ENCODE peak calls at places on chromosomes 1 and 21, in ten cellular contexts. T is stomach, R is ovary, V is A549, Q is GM12878, Y is SK-N-SH, Z is suprapubic skin, H is upper lobe of left lung, L is tibial nerve, I is transverse colon. A is an unnamed sample.

GRCh38 chr1:39130297-39130696 is 74.2 kb upstream of the MACF1 start:
- DNase-seq in T (no peak), Q (no peak), Z (no peak), V (no peak), R (no peak), H (no peak), L (no peak), Y (no peak), I (no peak), A (no peak)

GRCh38 chr1:212309967-212310366 is 24.8 kb downstream of the PPP2R5A start:
- DNase-seq in Y (no peak), T (no peak), I (no peak), R (no peak), L (no peak), Z (no peak), Q (no peak), V (no peak), H (no peak), A (no peak)

GRCh38 chr1:109280768-109281356 is 2.1 kb downstream of the PSRC1 start:
- DNase-seq in V (no peak), H (no peak), Y (no peak), R (no peak), Z (no peak), T (no peak), L (no peak), Q (no peak), I (no peak), A (no peak)

GRCh38 chr21:35779690-35780570 is 280.4 kb downstream of the SETD4 start:
- DNase-seq in Z (no peak), Y (no peak), H (no peak), L (no peak), T (no peak), Q (no peak), R (no peak), V (no peak), I (no peak), A (no peak)

GRCh38 chr1:168234846-168235547 is 9.2 kb downstream of the SFT2D2 start:
- DNase-seq in T (no peak), I (no peak), L (no peak), Z (no peak), Q (no peak), H (no peak), R (no peak), V (peak), Y (peak), A (no peak)

GRCh38 chr1:156675715-156676311 is 1.4 kb downstream of the NES start:
- DNase-seq in I (no peak), T (no peak), R (no peak), H (no peak), Q (no peak), L (no peak), Z (no peak), Y (peak), V (no peak), A (no peak)

GRCh38 chr21:31886896-31887595 is 14.2 kb downstream of the HUNK start:
- DNase-seq in I (no peak), Y (no peak), R (no peak), H (no peak), Z (no peak), T (no peak), L (peak), Q (no peak), V (no peak), A (no peak)

GRCh38 chr1:161914595-161914994 is 109.1 kb downstream of the OLFML2B start:
- DNase-seq in H (no peak), Z (no peak), I (no peak), Y (no peak), T (no peak), R (no peak), L (no peak), V (no peak), Q (no peak), A (no peak)

GRCh38 chr1:161013104-161013590 is 7.8 kb downstream of the F11R start:
- DNase-seq in Z (no peak), Y (no peak), Q (no peak), R (no peak), T (no peak), I (no peak), H (peak), V (no peak), L (no peak), A (no peak)

GRCh38 chr1:169925505-169926482 is 32.1 kb upstream of the SCYL3 start:
- DNase-seq in I (no peak), Y (no peak), L (no peak), V (no peak), Z (no peak), R (no peak), T (no peak), H (no peak), Q (peak), A (no peak)

GRCh38 chr1:115144176-115144575 is 54.9 kb upstream of the TSPAN2 start:
- DNase-seq in H (no peak), Q (no peak), Y (no peak), L (no peak), T (no peak), I (no peak), Z (no peak), V (no peak), R (no peak), A (no peak)

GRCh38 chr1:25703671-25704637 is 87.4 kb downstream of the MAN1C1 start:
- DNase-seq in Z (peak), Q (no peak), R (no peak), V (no peak), Y (peak), I (no peak), L (no peak), H (no peak), T (no peak), A (peak)

GRCh38 chr1:40040511-40041465 is at the start of gene CAP1:
- DNase-seq in L (peak), T (peak), V (peak), I (peak), Z (peak), H (peak), Q (peak), R (peak), Y (peak), A (peak)

GRCh38 chr1:212234431-212235298 is 50.5 kb upstream of the PPP2R5A start:
- DNase-seq in L (peak), T (no peak), V (peak), I (no peak), H (peak), Q (no peak), Z (no peak), Y (peak), R (no peak), A (peak)

GRCh38 chr21:30234643-30235042 is 18.7 kb upstream of the CLDN8 start:
- DNase-seq in L (no peak), H (no peak), I (no peak), Q (no peak), V (no peak), T (no peak), Z (no peak), Y (no peak), R (no peak), A (no peak)

GRCh38 chr1:187280051-187280450 is 451.3 kb downstream of the PLA2G4A start:
- DNase-seq in L (no peak), V (no peak), R (no peak), Y (no peak), Q (no peak), T (no peak), H (no peak), I (no peak), Z (no peak), A (no peak)

GRCh38 chr1:83901547-83902155 is 97.3 kb downstream of the TTLL7 start:
- DNase-seq in I (peak), L (no peak), Q (no peak), T (peak), H (peak), R (no peak), Y (no peak), Z (no peak), V (peak), A (no peak)

GRCh38 chr1:3230553-3230952 is 161.6 kb downstream of the PRDM16 start:
- DNase-seq in R (no peak), I (no peak), T (no peak), V (no peak), Y (no peak), Z (no peak), H (no peak), L (no peak), Q (no peak), A (no peak)

DNA sequence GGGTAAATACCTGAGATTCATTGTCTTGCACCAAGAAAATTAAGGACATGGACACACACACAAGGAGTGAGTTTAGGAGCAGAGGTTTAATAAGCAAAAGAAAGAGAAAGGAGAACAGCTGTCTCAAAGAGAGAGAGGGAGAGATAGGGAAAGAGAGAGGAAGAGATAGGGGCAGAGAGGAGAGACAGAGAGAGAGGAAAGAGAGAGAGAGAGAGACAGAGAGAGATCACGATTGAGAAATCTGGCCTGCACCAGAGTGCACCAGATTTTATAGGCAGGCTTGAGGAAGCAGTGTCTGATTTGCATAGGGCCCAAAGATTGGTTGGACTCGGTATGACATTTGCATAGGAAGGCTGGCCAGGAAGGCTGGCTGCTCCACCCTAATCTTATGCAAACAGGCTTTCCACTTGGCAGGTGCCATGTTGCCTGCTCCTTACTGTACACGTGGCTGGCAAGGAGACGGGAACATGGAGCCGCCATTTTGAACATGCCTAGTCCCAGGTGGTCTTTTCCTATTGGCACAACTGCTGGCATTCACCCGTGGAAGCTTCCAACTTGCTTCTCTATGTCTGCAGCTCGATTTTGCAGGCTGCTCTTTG is 419.9 kb downstream of the ZP4 start:
- DNase-seq in V (no peak), Z (no peak), H (no peak), Q (no peak), L (no peak), T (peak), Y (no peak), I (no peak), R (no peak), A (no peak)
- TF ChIP-seq EP300 in V (no peak), Z (no peak), H (no peak), Q (no peak), L (no peak), T (no peak), Y (no peak), I (no peak), R (no peak), A (no peak)

GRCh38 chr1:29836626-29837305 is 600.4 kb downstream of the PTPRU start:
- DNase-seq in H (no peak), Q (no peak), L (no peak), V (no peak), Z (peak), Y (no peak), R (no peak), T (no peak), I (no peak), A (peak)

GRCh38 chr1:29837306-29837646 is 601.0 kb downstream of the PTPRU start:
- DNase-seq in I (no peak), H (no peak), R (no peak), V (no peak), Y (no peak), Q (no peak), L (no peak), T (no peak), Z (no peak), A (no peak)

GRCh38 chr1:29832936-29833335 is 596.6 kb downstream of the PTPRU start:
- DNase-seq in R (no peak), L (no peak), H (no peak), T (peak), I (no peak), Z (no peak), Q (no peak), V (no peak), Y (no peak), A (no peak)

GRCh38 chr1:29833596-29833995 is 597.3 kb downstream of the PTPRU start:
- DNase-seq in L (no peak), V (no peak), R (no peak), I (peak), Y (no peak), Z (no peak), T (peak), Q (no peak), H (no peak), A (no peak)

DNA sequence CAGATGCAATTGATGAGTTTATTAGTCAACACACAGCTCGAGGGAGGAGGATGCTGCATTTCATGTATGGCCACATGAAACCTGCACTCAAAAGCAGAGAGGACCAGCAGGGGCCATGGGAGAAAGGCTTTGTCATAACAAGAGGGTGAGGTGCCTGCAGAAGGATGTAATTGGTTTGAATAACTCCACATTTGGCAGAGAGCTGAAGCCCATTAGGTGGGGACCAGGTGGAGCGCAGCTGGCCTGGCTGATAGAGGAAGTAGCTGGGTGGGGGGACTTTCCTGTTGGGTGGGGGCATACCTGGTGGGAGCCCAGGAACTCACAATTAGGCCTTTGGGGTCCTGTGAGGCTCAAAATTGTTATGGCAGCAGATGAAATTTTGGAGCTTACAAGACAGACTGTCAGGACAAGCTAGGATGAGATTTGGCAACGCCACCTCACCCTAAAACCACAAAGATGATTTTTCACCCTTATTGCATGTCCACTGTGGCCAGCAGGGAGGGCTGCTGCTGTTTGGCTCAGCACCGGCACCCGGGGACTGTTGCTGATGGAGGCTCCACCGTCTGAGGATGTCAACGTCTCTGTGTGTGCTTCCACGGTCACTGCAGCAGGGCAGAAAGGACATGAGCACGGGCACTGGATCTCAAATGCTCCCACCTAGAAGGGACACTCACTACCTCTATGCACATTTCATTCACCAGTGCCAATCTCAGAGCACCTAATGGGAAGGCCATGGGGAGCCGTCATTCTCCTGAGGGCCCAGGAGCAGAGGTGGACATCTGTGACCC is 599.4 kb downstream of the PTPRU start:
- DNase-seq in H (no peak), Y (no peak), V (no peak), Z (no peak), R (no peak), L (no peak), T (no peak), Q (no peak), I (no peak), A (no peak)
- TF ChIP-seq EP300 in H (no peak), Y (no peak), V (no peak), Z (no peak), R (no peak), L (no peak), T (no peak), Q (no peak), I (no peak), A (no peak)

GRCh38 chr1:56626546-56626945 is 18.6 kb upstream of the PRKAA2 start:
- DNase-seq in I (no peak), R (no peak), Q (no peak), T (no peak), H (no peak), L (no peak), Y (no peak), Z (no peak), V (no peak), A (no peak)
- TF ChIP-seq EP300 in I (no peak), R (no peak), Q (no peak), T (no peak), H (no peak), L (no peak), Y (no peak), Z (no peak), V (no peak), A (no peak)

DNA sequence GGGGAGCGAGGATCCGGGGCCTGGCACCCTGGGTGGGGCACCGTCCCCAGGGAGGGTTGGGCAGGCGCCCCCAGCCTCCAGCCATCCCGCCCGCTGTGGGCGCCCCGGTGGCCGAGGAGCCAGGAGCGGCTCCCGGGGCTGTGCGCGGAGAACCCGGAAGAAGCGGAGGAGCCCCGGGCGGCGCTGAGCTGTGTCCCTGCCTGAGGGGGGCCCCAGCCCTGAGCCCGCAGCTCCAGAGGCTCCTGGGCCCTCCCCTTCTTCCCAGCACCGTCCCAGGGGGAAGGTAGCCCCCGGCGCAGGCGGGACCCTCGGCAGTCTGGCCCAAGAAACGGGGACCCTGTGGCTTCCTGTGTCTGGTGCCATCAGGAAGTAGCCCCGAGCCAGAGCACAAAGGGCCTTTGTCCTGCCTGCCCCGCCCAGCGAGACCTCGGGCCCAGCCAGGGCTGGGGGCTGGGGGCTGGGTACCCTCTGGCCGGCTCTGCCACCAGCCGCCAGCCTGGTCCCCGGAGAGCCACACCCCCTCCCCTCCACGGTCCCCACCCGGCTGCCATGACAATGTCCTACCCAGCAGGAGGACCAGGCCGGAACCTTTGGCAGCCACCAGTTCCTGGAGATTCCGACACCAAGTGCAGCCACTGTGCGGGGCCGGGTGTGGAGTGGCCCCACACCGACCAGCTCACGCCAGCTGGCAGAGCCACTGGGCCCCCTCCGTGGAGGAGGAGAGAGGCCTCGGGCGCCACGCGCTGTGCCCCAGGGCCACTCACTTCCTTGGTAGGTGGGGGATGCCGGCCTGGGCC is 15.6 kb upstream of the TTLL10 start:
- DNase-seq in Q (no peak), H (peak), Z (no peak), V (no peak), Y (no peak), R (peak), L (no peak), T (peak), I (peak), A (peak)
- TF ChIP-seq EP300 in Q (no peak), H (no peak), Z (no peak), V (no peak), Y (no peak), R (no peak), L (no peak), T (no peak), I (no peak), A (no peak)

GRCh38 chr1:11339346-11340247 is 66.6 kb downstream of the UBIAD1 start:
- DNase-seq in Y (peak), V (no peak), R (no peak), I (peak), Z (no peak), Q (no peak), H (no peak), L (no peak), T (no peak), A (no peak)
- TF ChIP-seq EP300 in Y (no peak), V (no peak), R (no peak), I (no peak), Z (no peak), Q (no peak), H (no peak), L (no peak), T (no peak), A (no peak)

GRCh38 chr1:67614511-67614934 is 70.5 kb upstream of the GADD45A start:
- DNase-seq in H (no peak), Q (no peak), Z (no peak), V (peak), T (no peak), L (no peak), R (no peak), Y (no peak), I (no peak), A (no peak)
- TF ChIP-seq EP300 in H (no peak), Q (no peak), Z (no peak), V (no peak), T (no peak), L (no peak), R (no peak), Y (no peak), I (no peak), A (no peak)

DNA sequence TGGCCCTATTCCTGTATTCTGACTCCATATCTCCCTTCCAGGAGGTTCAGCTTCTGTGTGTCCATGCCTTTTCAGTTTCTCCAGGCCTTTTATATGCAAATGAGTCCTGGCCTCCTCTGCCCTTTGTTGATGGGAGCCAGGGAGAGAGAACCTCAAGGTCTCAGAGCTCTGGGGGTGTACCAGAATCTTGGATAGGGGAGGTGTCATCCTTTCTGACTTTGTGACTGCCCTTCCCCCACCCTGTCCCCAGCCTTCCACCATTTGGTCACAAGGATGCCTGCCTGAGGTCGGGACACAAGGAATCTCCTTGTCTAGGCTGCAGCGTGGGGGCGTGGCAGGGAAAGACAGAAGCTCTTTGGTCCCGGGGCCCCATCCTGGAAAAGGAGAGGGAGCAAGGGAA is 18.6 kb downstream of the LURAP1 start:
- DNase-seq in Y (no peak), I (peak), H (no peak), V (no peak), T (no peak), Z (no peak), Q (no peak), L (no peak), R (no peak), A (peak)
- TF ChIP-seq EP300 in Y (no peak), I (no peak), H (no peak), V (no peak), T (no peak), Z (no peak), Q (no peak), L (peak), R (no peak), A (no peak)

DNA sequence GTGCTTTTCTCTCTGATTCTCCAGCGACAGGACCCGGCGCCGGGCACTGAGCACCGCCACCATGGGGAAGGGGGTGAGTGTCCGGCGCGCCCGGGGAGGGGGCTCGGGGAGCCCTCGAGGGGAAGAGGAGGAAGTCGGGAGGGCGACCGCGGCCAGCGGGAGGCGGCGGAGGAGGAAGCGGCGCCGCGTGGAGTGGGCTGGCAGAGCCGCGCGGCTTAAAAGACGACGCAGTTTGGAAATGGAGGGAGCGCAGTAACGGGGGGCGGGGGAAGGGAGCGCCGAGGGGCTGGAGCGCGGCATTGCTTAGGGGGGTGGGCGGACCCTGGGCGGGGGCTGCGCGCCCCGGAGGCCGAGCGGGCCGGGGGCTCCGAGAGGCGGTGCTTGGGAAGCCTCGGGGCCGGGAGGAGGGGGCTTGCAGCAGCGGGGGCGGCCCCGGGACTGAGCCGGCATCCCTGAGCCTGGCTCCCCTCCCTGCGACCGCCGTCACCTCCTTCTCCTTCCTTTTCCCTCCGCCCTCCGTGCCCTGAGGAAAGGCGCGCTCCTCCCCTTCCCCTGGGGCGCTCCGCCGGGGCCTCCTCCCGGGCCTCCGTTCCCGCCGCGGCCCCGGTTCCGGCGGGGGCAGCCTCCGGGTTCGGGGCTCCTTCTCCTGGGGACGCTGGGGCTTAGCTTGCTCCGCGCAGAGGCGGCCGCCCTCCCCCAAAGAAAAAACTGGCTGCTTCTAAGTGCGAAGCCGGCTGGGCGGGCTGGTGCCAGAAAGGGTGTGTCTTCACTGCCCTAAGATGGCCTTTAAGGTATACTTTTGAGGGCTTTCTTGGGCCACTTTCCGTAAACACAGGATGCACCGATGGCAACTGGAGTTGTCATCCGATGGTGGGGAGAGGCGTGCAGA is 651 bp downstream of the ATP1A1 start:
- DNase-seq in H (peak), R (peak), I (peak), Y (peak), T (peak), Q (no peak), V (no peak), L (peak), Z (peak), A (peak)
- TF ChIP-seq EP300 in H (no peak), R (no peak), I (no peak), Y (no peak), T (no peak), Q (no peak), V (no peak), L (no peak), Z (no peak), A (no peak)

A was measured in sigmoid colon.